ENCODE peak calls at places on chromosomes 4 and X, in seven cellular contexts. E is OCI-M1; I is islet precursor cell; O is stimulated activated CD8-positive, alpha-beta memory T cell treated with anti-CD3 and anti-CD28 coated beads, Interleukin-4, amount 100 ng/mL, for 24 hours; H is Right ventricle myocardium superior; R is activated CD4-positive, alpha-beta T cell treated with anti-CD3 and anti-CD28 coated beads for 1 hour; A is tibial artery. W is an unnamed sample.

GRCh38 chrX:153381684-153382532 is 19.2 kb downstream of the PNMA6E start:
- DNase-seq in A (no peak), O (no peak), I (no peak), H (no peak), E (peak; percentile 97), R (no peak), W (peak; percentile 78)

GRCh38 chr4:150493846-150494245 is 88.1 kb upstream of the MAB21L2 start:
- DNase-seq in I (no peak), A (no peak), E (no peak), O (no peak), H (no peak), R (no peak), W (no peak)

GRCh38 chr4:152267811-152268210 is 268.1 kb downstream of the FBXW7 start:
- DNase-seq in A (no peak), I (no peak), H (no peak), O (no peak), E (no peak), R (no peak), W (no peak)

GRCh38 chrX:10591363-10592036 is 28.9 kb downstream of the MID1 start:
- DNase-seq in O (no peak), H (no peak), A (no peak), E (no peak), I (no peak), R (no peak), W (no peak)

GRCh38 chr4:30721353-30722091 is 1.4 kb downstream of the PCDH7 start:
- DNase-seq in R (no peak), O (no peak), A (peak; percentile 71), H (peak; percentile 53), E (no peak), I (peak; percentile 74), W (peak; percentile 34)

GRCh38 chr4:126238010-126238409 is 923.3 kb downstream of the FAT4 start:
- DNase-seq in E (no peak), I (no peak), O (no peak), A (no peak), H (no peak), R (no peak), W (no peak)

GRCh38 chrX:93874554-93874953 is 200.5 kb downstream of the FAM133A start:
- DNase-seq in H (no peak), R (no peak), O (no peak), A (no peak), I (no peak), E (peak; percentile 67), W (no peak)

GRCh38 chrX:123424546-123424945 is 240.5 kb downstream of the GRIA3 start:
- DNase-seq in H (no peak), A (no peak), E (peak; percentile 15), I (no peak), O (no peak), R (no peak), W (no peak)

GRCh38 chr4:38529189-38530115 is 134.5 kb upstream of the KLF3 start:
- DNase-seq in E (peak; percentile 93), I (no peak), H (peak; percentile 46), R (peak; percentile 22), A (no peak), O (no peak), W (no peak)

GRCh38 chr4:164716901-164717300 is 37.0 kb upstream of the SMIM31 start:
- DNase-seq in I (no peak), O (no peak), H (no peak), A (no peak), E (peak; percentile 38), R (no peak), W (no peak)

GRCh38 chr4:7703669-7704068 is 236.0 kb downstream of the AFAP1 start:
- DNase-seq in E (no peak), H (no peak), I (no peak), R (no peak), O (no peak), A (no peak), W (no peak)

GRCh38 chr4:10403633-10404445 is 53.4 kb downstream of the ZNF518B start:
- DNase-seq in O (no peak), E (peak; percentile 85), A (no peak), I (no peak), H (no peak), R (no peak), W (no peak)

GRCh38 chr4:7194251-7195137 is 2.2 kb downstream of the SORCS2 start:
- DNase-seq in E (no peak), I (peak; percentile 68), H (no peak), A (peak; percentile 60), O (peak; percentile 22), R (no peak), W (no peak)

GRCh38 chrX:134718329-134719317 is 60.4 kb upstream of the PLAC1 start:
- DNase-seq in A (no peak), I (peak; percentile 97), H (peak; percentile 41), E (peak; percentile 73), R (no peak), O (no peak), W (peak; percentile 26)

GRCh38 chrX:63664083-63664482 is 120.9 kb downstream of the ARHGEF9 start:
- DNase-seq in O (no peak), R (no peak), H (no peak), E (no peak), A (no peak), I (no peak), W (no peak)

GRCh38 chr4:148425327-148426110 is 16.7 kb downstream of the NR3C2 start:
- DNase-seq in E (peak; percentile 17), O (no peak), R (no peak), H (no peak), A (no peak), I (no peak), W (no peak)

GRCh38 chr4:181820518-181820917 is 422.7 kb upstream of the TENM3 start:
- DNase-seq in E (no peak), A (no peak), H (no peak), R (no peak), I (no peak), O (no peak), W (no peak)

GRCh38 chr4:44632733-44633132 is 18.7 kb downstream of the YIPF7 start:
- DNase-seq in H (no peak), A (no peak), E (no peak), I (no peak), R (no peak), O (no peak), W (no peak)

GRCh38 chr4:140094701-140095420 is 59.1 kb downstream of the MAML3 start:
- DNase-seq in I (peak; percentile 83), O (peak; percentile 26), R (peak; percentile 54), H (peak; percentile 82), A (peak; percentile 87), E (peak; percentile 72), W (peak; percentile 45)

W was measured in ovary.